ENCODE peak calls at places on chromosomes 7 and 10, in nine cellular contexts. I, Z, G, E, P, D, O, X and N are unnamed samples.

GRCh38 chr7:97697396-97697795 is 34.5 kb upstream of the TAC1 start:
- DNase-seq in I (no peak), Z (no peak), G (no peak), E (no peak), P (no peak), D (no peak), O (no peak), X (peak), N (no peak)

GRCh38 chr7:131935180-131935579 is 378.8 kb upstream of the PODXL start:
- DNase-seq in I (no peak), Z (no peak), G (no peak), E (no peak), P (no peak), D (no peak), O (no peak), X (no peak), N (no peak)

GRCh38 chr10:88114368-88114767 is 250.9 kb downstream of the PTEN start:
- DNase-seq in I (peak), Z (peak), G (peak), E (peak), P (peak), D (peak), O (no peak), X (peak), N (peak)

GRCh38 chr7:93226310-93226709 is at the start of gene HEPACAM2:
- DNase-seq in I (peak), Z (no peak), G (no peak), E (no peak), P (no peak), D (no peak), O (no peak), X (no peak), N (no peak)

GRCh38 chr10:131920151-131920550 is 19.3 kb downstream of the PPP2R2D start:
- DNase-seq in I (no peak), Z (no peak), G (no peak), E (no peak), P (no peak), D (no peak), O (no peak), X (no peak), N (no peak)

GRCh38 chr10:107553470-107553869 is 389.0 kb upstream of the SORCS1 start:
- DNase-seq in I (no peak), Z (no peak), G (no peak), E (no peak), P (peak), D (no peak), O (peak), X (no peak), N (peak)

GRCh38 chr7:17234398-17235021 is 63.9 kb upstream of the AHR start:
- DNase-seq in I (peak), Z (no peak), G (peak), E (peak), P (peak), D (peak), O (peak), X (no peak), N (peak)

GRCh38 chr10:126972622-126973414 is 67.6 kb downstream of the DOCK1 start:
- DNase-seq in I (no peak), Z (no peak), G (peak), E (peak), P (peak), D (no peak), O (peak), X (no peak), N (peak)

GRCh38 chr10:13062813-13063212 is 37.1 kb upstream of the OPTN start:
- DNase-seq in I (no peak), Z (no peak), G (no peak), E (no peak), P (peak), D (peak), O (no peak), X (no peak), N (no peak)

DNA sequence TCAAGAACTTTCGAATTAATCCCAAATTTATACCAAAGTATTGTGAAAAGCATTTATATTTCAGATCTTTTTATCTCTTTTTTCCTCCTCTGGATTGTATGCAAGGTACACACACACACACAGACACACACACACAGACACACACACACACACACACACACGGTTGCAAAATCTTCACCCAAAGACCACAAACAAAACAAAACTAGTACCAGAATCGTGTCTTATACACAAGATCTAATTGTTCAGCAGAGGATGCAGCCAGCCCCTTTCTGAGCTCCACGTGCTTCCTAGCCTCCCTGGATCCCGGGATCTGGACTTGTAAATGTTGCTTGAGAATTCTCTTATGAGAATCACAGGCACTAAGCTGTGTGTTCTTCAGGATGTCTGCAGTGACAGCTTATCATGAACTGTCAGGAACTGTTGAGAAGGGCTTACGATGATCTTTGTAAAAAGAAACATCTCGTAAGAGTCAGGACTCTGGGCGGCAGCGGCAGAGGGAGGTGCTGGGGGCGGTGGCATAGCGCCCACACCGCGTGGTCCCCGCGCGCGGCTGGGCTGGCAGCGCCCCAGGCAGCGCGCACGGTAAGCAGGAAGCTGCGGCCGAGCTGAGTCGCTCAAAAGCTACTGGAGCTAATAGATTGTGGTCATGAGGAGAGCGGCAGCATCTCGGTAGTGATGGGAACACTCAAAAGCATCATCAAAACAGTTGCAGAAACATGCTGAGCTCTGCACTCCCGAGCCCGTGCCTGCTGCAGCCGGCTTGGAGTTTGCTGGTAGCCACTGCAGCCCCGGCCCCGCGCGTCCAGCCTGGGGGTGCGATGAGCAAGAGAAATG is 277.6 kb downstream of the GATA3 start:
- DNase-seq in I (peak), Z (peak), G (peak), E (peak), P (peak), D (no peak), O (peak), X (peak), N (peak)
- H3K4me3 ChIP-seq in I (no peak), Z (peak), G (peak), E (no peak), P (peak), D (no peak), O (peak), X (peak), N (peak)

GRCh38 chr7:27143022-27143949 is at the start of gene HOXA5:
- DNase-seq in I (peak), Z (no peak), G (no peak), E (peak), P (no peak), D (no peak), O (peak), X (peak), N (peak)

GRCh38 chr7:27142562-27143021 is 889 bp downstream of the HOXA5 start:
- DNase-seq in I (peak), Z (no peak), G (no peak), E (no peak), P (no peak), D (no peak), O (no peak), X (no peak), N (no peak)

GRCh38 chr7:27141138-27141537 is 2.3 kb downstream of the HOXA5 start:
- DNase-seq in I (peak), Z (no peak), G (no peak), E (no peak), P (no peak), D (no peak), O (peak), X (no peak), N (no peak)

GRCh38 chr7:27140108-27140842 is 3.2 kb downstream of the HOXA5 start:
- DNase-seq in I (peak), Z (no peak), G (no peak), E (no peak), P (no peak), D (no peak), O (peak), X (no peak), N (no peak)

DNA sequence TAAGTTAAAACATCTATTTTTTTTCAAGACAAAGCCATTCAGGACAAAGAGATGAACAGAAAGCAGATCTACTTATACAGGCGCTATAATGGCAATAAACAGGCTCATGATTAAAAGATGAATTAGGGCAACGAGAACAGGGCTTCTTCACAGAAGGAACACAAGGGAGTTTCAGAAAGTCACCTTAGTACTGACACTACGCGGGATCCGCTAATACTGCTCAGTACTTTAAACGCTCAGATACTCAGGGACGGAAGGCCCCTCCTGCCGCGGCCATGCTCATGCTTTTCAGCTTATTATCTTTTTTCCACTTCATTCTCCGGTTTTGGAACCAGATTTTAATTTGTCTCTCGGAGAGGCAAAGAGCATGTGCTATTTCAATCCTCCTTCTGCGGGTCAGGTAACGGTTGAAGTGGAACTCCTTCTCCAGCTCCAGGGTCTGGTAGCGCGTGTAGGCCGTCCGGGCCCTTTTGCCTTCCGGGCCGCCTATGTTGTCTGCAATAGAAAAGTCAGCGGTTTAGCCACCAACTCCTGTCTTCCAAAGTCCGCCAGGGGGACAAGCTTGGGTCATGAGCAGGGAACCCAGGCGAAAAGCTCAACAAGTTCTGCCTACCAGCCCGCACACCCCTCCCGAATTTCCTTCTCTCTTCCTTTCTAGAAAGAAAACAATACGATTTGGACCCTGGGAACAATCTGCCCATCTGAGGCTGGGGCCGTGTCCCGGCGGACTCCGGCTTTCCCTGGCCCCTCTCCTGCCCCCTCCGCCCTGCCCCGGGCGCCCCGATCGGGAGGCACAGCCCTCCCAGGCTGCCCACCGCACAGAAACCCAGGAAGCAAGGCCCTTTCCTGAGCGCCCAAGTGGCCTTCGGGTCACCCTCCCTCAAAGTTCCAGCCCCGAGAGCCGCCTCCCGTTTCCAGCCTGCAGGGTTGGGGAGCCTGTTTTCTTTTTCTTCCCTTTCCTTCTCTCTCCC is 1.6 kb downstream of the HOXA5 start:
- DNase-seq in I (peak), Z (no peak), G (no peak), E (no peak), P (no peak), D (no peak), O (no peak), X (peak), N (no peak)
- H3K4me3 ChIP-seq in I (peak), Z (peak), G (peak), E (peak), P (no peak), D (no peak), O (peak), X (no peak), N (peak)

DNA sequence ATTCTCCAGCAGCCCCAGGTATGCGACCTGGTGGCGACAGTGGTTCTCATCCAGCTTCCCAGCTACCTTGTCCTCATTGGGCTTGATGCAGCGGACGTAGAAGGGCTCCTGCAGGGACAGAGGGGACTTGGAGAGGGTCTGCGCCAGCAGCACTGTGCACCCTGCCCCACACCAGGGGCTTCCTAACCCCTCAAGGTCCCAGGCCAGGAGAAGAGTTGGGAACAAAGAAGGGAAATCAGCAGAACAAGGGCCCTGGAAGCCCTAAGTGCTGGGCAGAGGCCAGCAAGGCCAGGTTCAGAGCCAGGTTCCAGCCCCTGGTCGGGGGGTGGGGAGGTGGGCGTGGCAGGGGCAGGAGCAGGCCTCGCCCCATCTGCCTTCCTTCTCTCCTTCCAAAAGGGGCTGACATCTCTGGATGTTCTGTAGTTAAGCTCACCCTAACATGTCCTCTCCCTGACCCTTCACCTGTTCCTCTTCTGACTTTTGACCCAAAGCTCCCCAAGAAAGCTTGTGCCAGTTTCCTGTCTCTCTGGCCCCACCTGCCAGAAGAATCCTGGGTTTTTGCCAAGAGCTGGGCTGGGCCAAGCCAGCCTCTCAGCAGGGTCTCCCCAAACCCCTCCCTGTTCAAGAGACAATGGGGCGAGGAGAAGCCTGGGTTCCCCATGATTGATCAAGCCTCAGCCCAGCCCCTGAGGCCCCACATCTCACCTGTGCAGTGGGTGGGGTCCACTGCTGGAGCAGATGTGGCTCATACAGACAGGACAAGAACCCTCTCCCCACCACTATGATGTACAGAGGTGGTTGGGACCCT is 11.9 kb downstream of the MYO1G start:
- DNase-seq in I (no peak), Z (no peak), G (no peak), E (no peak), P (no peak), D (peak), O (no peak), X (no peak), N (no peak)
- H3K4me3 ChIP-seq in I (no peak), Z (no peak), G (no peak), E (no peak), P (no peak), D (no peak), O (no peak), X (no peak), N (no peak)

DNA sequence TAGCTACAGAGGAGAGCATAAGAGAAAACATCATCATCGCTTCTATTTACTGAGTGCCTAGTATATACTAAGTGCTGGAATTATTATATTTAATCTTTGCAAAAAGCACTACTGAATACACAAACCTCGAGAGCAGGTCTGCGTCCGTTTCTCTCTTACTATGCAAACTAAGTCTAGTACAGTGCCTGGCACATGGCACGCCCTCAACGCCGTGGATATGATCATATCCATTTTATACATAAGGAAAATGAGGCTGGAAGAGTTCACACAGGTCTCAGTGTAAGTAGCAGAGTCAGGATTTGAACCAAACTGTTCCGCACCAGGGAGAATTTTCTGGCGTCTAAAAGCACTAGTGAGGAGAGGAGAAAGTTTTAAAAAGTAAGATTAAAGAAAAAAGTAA is 17.6 kb downstream of the MXI1 start:
- DNase-seq in I (peak), Z (no peak), G (no peak), E (no peak), P (no peak), D (no peak), O (no peak), X (no peak), N (no peak)
- H3K4me3 ChIP-seq in I (no peak), Z (peak), G (peak), E (no peak), P (peak), D (peak), O (peak), X (peak), N (peak)

GRCh38 chr7:96173777-96174176 is 148.1 kb downstream of the SLC25A13 start:
- DNase-seq in I (no peak), Z (no peak), G (no peak), E (no peak), P (no peak), D (no peak), O (no peak), X (no peak), N (no peak)
- H3K4me3 ChIP-seq in I (no peak), Z (no peak), G (no peak), E (no peak), P (no peak), D (no peak), O (no peak), X (no peak), N (no peak)